ENCODE peak calls at places on chromosomes 5 and 9, in eight cellular contexts. F, T, V, H, U, C, A and D are unnamed samples.

GRCh38 chr5:175281257-175281656 is 162.7 kb downstream of the DRD1 start:
- DNase-seq in F (no peak), T (no peak), V (no peak), H (no peak), U (no peak), C (no peak), A (no peak), D (no peak)

GRCh38 chr5:9342161-9342787 is 203.6 kb downstream of the SEMA5A start:
- DNase-seq in F (no peak), T (no peak), V (no peak), H (no peak), U (no peak), C (no peak), A (no peak), D (no peak)

GRCh38 chr5:140725799-140726471 is 25.7 kb downstream of the ZMAT2 start:
- DNase-seq in F (peak), T (peak), V (peak), H (peak), U (no peak), C (peak), A (no peak), D (peak)

GRCh38 chr5:147418613-147419012 is 91.3 kb downstream of the DPYSL3 start:
- DNase-seq in F (no peak), T (no peak), V (peak), H (no peak), U (no peak), C (no peak), A (no peak), D (no peak)

GRCh38 chr9:126860077-126860756 is at the start of gene ZBTB34:
- DNase-seq in F (peak), T (no peak), V (peak), H (peak), U (peak), C (peak), A (peak), D (peak)

GRCh38 chr5:89445106-89445745 is 562.2 kb upstream of the MEF2C start:
- DNase-seq in F (no peak), T (no peak), V (no peak), H (no peak), U (no peak), C (no peak), A (no peak), D (no peak)

GRCh38 chr5:135031146-135031812 is 2.7 kb downstream of the PITX1 start:
- DNase-seq in F (no peak), T (no peak), V (peak), H (no peak), U (peak), C (no peak), A (no peak), D (no peak)

GRCh38 chr5:101364469-101364868 is 461.4 kb upstream of the ST8SIA4 start:
- DNase-seq in F (no peak), T (no peak), V (no peak), H (no peak), U (no peak), C (no peak), A (no peak), D (peak)

GRCh38 chr5:9698125-9698848 is 68.1 kb upstream of the TAS2R1 start:
- DNase-seq in F (no peak), T (no peak), V (peak), H (no peak), U (no peak), C (no peak), A (no peak), D (no peak)

GRCh38 chr5:16964821-16965220 is 28.7 kb upstream of the MYO10 start:
- DNase-seq in F (no peak), T (no peak), V (no peak), H (no peak), U (no peak), C (no peak), A (no peak), D (no peak)

GRCh38 chr5:65721050-65721774 is 697 bp downstream of the SGTB start:
- DNase-seq in F (peak), T (peak), V (peak), H (peak), U (peak), C (peak), A (no peak), D (peak)

DNA sequence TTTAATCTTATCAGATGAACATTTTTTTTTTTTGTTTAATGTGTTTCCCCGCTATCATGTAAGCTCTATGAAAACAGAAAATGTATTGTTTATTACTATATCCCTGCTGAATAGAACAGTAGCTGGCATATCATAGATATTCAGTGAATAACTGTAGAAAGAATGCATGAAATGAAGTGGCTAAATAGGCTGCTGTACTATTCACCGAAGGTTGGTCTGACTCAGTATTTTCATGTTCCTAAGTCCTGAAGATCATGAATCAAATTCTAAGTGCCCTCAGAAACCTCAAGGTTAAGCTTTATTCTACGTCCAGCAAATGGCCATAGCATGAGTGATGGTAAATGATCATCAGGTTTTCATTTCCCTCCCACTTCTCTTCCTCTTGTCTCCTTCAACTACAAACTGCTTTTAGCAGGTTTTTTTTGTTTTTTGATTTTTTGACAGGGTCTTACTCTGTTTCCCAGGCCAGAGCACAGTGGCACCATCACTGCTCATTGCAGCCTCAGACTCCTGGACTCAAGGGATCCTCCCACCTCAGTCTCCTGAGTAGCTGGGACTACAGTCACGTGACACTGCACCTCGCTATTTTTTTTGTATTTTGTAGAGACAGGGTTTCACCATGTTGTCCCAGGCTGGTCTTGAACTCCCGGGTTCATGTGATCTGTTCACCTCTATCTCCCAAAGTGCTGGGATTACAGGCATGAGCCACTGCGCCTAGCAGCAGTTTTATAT is 19.1 kb upstream of the ZFAND5 start:
- DNase-seq in F (no peak), T (peak), V (peak), H (peak), U (no peak), C (no peak), A (no peak), D (no peak)
- H3K27ac ChIP-seq in F (no peak), T (peak), V (peak), H (no peak), U (no peak), C (peak), A (no peak), D (no peak)

DNA sequence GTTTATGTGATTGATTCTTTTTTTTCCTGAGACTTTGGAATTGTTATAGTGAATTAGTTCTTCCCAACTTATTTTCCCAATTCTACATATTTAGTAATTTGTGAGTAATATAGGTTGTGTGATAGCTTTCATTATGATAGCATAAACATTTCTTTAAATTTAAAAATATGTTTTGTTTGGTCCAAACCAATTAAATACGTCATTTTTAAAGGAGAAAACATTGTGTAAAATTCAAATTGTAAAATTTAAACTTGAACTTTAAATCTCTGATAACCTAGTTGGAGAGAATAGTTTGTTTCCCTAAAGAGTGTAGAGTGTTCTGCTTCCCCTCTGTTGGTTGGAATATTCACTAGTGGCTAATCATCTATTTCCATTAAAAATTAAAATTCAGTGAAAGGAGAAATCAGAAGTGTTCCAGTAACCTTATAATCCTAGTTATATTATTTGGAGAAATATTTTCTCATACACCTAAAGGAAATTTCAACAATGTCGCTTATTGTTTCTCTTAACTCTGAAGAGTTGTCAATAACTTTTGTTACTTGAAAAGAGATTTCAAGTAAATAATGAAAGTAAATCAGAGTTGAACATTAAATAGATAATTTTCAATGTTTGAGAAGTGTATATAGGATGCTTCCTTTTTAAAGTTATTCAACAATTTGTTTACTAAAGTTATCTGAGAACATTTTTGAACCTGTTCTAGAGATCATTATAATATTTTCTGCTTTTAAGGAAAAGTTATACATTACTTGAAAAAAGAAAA is 2.9 kb downstream of the NIPBL start:
- DNase-seq in F (no peak), T (no peak), V (no peak), H (no peak), U (no peak), C (no peak), A (no peak), D (no peak)
- H3K27ac ChIP-seq in F (peak), T (no peak), V (no peak), H (peak), U (peak), C (no peak), A (peak), D (peak)

DNA sequence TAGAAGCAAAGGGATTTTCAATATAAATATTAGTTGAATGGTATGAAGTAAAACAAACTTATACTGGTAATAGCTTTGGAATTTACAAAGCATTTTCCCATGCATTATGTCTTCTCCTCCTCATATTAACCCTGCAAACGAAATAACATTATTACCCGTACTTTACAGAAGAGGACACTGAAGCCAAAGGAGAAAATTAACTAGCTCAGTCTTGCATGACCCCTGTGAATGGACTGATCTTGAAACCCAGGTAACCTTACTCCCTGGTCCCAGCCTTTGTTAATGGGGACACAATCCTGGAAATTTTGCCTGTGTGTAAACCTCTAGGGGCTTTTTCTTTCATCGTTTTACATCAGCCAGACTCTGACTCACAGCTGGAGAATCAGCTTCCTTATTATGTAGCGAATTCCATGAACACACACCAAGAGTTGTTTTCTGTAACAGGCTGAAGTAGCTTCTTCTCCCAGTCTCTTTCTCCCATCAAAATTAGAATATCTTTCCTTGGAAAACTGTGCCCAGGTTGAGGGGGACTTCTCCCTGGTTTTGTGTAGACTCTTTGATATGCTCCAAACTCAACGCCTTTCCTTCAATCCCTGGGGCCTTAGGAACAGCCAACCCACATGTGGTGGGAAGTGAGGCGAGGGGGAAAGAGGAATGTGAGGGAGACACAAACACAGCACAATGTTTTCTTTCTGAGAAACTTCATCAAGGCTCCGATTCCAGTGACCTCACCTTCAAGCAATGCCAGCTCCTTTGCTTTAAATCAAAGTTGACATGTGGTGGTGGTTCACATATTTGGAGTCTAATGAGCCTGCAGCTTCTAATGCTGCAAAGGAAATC is 480.9 kb upstream of the PAPPA start:
- DNase-seq in F (peak), T (peak), V (peak), H (peak), U (no peak), C (peak), A (no peak), D (peak)
- H3K27ac ChIP-seq in F (peak), T (peak), V (peak), H (no peak), U (peak), C (peak), A (no peak), D (no peak)

GRCh38 chr5:78569441-78569840 is 79.1 kb downstream of the LHFPL2 start:
- DNase-seq in F (no peak), T (peak), V (peak), H (peak), U (no peak), C (no peak), A (no peak), D (no peak)

GRCh38 chr5:78568212-78568611 is 80.4 kb downstream of the LHFPL2 start:
- DNase-seq in F (no peak), T (no peak), V (no peak), H (no peak), U (no peak), C (no peak), A (no peak), D (no peak)

GRCh38 chr5:78568676-78569075 is 79.9 kb downstream of the LHFPL2 start:
- DNase-seq in F (no peak), T (no peak), V (no peak), H (no peak), U (no peak), C (no peak), A (no peak), D (no peak)

GRCh38 chr5:78565395-78565794 is 83.2 kb downstream of the LHFPL2 start:
- DNase-seq in F (no peak), T (no peak), V (no peak), H (no peak), U (no peak), C (no peak), A (no peak), D (no peak)

GRCh38 chr5:78566747-78567449 is 81.7 kb downstream of the LHFPL2 start:
- DNase-seq in F (no peak), T (no peak), V (peak), H (peak), U (no peak), C (no peak), A (no peak), D (no peak)
- H3K27ac ChIP-seq in F (peak), T (no peak), V (no peak), H (peak), U (peak), C (peak), A (no peak), D (no peak)

GRCh38 chr5:54756796-54757402 is 228.5 kb downstream of the ESM1 start:
- DNase-seq in F (no peak), T (no peak), V (peak), H (no peak), U (no peak), C (no peak), A (no peak), D (no peak)

GRCh38 chr5:54757541-54757940 is 227.9 kb downstream of the ESM1 start:
- DNase-seq in F (no peak), T (no peak), V (no peak), H (no peak), U (no peak), C (no peak), A (no peak), D (no peak)

GRCh38 chr5:54760182-54760935 is 225.0 kb downstream of the ESM1 start:
- DNase-seq in F (no peak), T (no peak), V (peak), H (peak), U (no peak), C (no peak), A (no peak), D (no peak)

GRCh38 chr5:54756301-54756700 is 229.1 kb downstream of the ESM1 start:
- DNase-seq in F (no peak), T (no peak), V (no peak), H (no peak), U (no peak), C (no peak), A (no peak), D (no peak)

GRCh38 chr5:54758038-54758437 is 227.4 kb downstream of the ESM1 start:
- DNase-seq in F (no peak), T (peak), V (peak), H (peak), U (no peak), C (no peak), A (no peak), D (no peak)
- H3K27ac ChIP-seq in F (no peak), T (peak), V (peak), H (no peak), U (no peak), C (no peak), A (no peak), D (no peak)

GRCh38 chr5:60503771-60504170 is 196.2 kb downstream of the DEPDC1B start:
- DNase-seq in F (no peak), T (no peak), V (no peak), H (no peak), U (no peak), C (no peak), A (no peak), D (no peak)
- H3K27ac ChIP-seq in F (peak), T (no peak), V (no peak), H (no peak), U (peak), C (no peak), A (no peak), D (no peak)

DNA sequence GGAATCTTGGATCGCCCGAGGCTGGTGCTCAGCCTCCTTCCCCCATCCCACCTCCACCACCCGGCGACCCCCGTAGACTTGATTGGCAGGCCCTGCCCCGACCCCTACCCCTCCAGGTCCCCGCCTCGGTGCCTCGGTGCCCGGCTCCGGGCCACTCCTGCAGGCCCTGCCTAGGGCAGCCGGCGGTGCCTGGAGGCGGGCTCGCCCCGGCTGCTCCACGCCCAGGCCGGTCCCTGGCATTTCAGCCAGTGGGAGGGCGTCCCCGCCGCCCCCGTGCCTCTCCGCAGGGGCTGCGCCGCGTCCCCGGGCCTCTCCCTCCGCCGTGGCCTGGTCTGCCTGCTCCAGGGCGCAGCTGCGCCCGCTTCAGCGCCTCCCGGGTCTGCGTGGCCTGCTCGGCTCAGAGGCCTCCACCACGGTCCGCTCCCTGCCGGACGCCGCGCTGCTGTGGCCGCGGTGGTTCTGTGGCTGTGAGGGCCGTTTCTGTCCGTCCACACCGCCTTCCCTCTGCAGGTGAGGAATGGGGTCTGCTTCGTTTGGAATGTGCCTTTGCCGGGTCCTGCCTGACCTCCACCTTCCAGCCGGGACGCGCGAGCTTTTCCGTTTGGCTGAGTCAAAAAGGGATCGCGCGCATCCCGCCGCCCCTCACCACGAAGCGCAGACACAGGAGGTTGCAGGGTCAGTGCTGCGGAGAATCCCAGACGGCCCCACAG is 48.3 kb upstream of the IRX4 start:
- DNase-seq in F (peak), T (no peak), V (no peak), H (peak), U (peak), C (no peak), A (no peak), D (peak)
- H3K27ac ChIP-seq in F (peak), T (no peak), V (no peak), H (peak), U (peak), C (no peak), A (no peak), D (peak)

GRCh38 chr5:68547621-68548020 is 332.1 kb downstream of the PIK3R1 start:
- DNase-seq in F (no peak), T (no peak), V (peak), H (no peak), U (no peak), C (no peak), A (no peak), D (no peak)

GRCh38 chr5:68545636-68546325 is 330.2 kb downstream of the PIK3R1 start:
- DNase-seq in F (no peak), T (no peak), V (no peak), H (no peak), U (no peak), C (no peak), A (no peak), D (no peak)

GRCh38 chr5:68547049-68547448 is 331.5 kb downstream of the PIK3R1 start:
- DNase-seq in F (no peak), T (no peak), V (no peak), H (no peak), U (no peak), C (no peak), A (no peak), D (no peak)

GRCh38 chr5:68550031-68550430 is 334.5 kb downstream of the PIK3R1 start:
- DNase-seq in F (no peak), T (no peak), V (no peak), H (no peak), U (no peak), C (no peak), A (no peak), D (no peak)

GRCh38 chr5:68548959-68549676 is 333.6 kb downstream of the PIK3R1 start:
- DNase-seq in F (no peak), T (peak), V (peak), H (peak), U (no peak), C (peak), A (no peak), D (no peak)
- H3K27ac ChIP-seq in F (no peak), T (peak), V (peak), H (no peak), U (no peak), C (peak), A (no peak), D (no peak)

GRCh38 chr9:129676287-129676686 is 10.8 kb downstream of the PRRX2 start:
- DNase-seq in F (no peak), T (no peak), V (no peak), H (no peak), U (no peak), C (no peak), A (no peak), D (no peak)

GRCh38 chr9:129675656-129676055 is 10.2 kb downstream of the PRRX2 start:
- DNase-seq in F (no peak), T (no peak), V (no peak), H (peak), U (no peak), C (no peak), A (no peak), D (no peak)

GRCh38 chr9:129678844-129679243 is 13.4 kb downstream of the PRRX2 start:
- DNase-seq in F (no peak), T (no peak), V (no peak), H (no peak), U (no peak), C (no peak), A (no peak), D (no peak)

GRCh38 chr9:129677456-129677855 is 12.0 kb downstream of the PRRX2 start:
- DNase-seq in F (no peak), T (no peak), V (no peak), H (no peak), U (no peak), C (no peak), A (no peak), D (no peak)

GRCh38 chr9:129676970-129677369 is 11.5 kb downstream of the PRRX2 start:
- DNase-seq in F (no peak), T (no peak), V (no peak), H (no peak), U (no peak), C (no peak), A (no peak), D (no peak)
- H3K27ac ChIP-seq in F (no peak), T (no peak), V (no peak), H (no peak), U (peak), C (no peak), A (no peak), D (no peak)